ENCODE peak calls at places on chromosomes 4 and X, in five cellular contexts. L, W, Y, H and S are unnamed samples.
A peak's percentile ranks its signal among the peaks of the same experiment; 100 is the strongest.

GRCh38 chr4:86990510-86990909 is 55.7 kb downstream of the AFF1 start:
- DNase-seq in Y (no peak), L (no peak), W (no peak), H (no peak), S (no peak)

GRCh38 chr4:145804134-145804533 is 124.2 kb downstream of the C4orf51 start:
- DNase-seq in H (no peak), L (no peak), Y (peak; percentile 87), W (no peak), S (no peak)

GRCh38 chr4:165844151-165844550 is 28.9 kb upstream of the TLL1 start:
- DNase-seq in Y (no peak), W (no peak), L (no peak), H (peak; percentile 92), S (peak; percentile 10)

GRCh38 chr4:85807247-85807915 is 332.4 kb downstream of the ARHGAP24 start:
- DNase-seq in L (no peak), H (no peak), W (no peak), Y (peak; percentile 62), S (no peak)

GRCh38 chr4:23930750-23931488 is 41.1 kb upstream of the PPARGC1A start:
- DNase-seq in Y (no peak), H (no peak), W (no peak), L (no peak), S (peak; percentile 32)

GRCh38 chr4:8280158-8280875 is 10.8 kb downstream of the HTRA3 start:
- DNase-seq in L (no peak), Y (no peak), H (no peak), W (peak; percentile 14), S (no peak)

GRCh38 chr4:176635372-176636261 is 157.1 kb downstream of the VEGFC start:
- DNase-seq in L (no peak), H (no peak), W (no peak), Y (peak; percentile 85), S (no peak)

GRCh38 chr4:5220028-5220427 is 168.7 kb downstream of the STK32B start:
- DNase-seq in L (no peak), H (no peak), W (no peak), Y (peak; percentile 7), S (no peak)

GRCh38 chr4:80461412-80461811 is 125.9 kb downstream of the CFAP299 start:
- DNase-seq in L (no peak), H (no peak), Y (no peak), W (no peak), S (no peak)

GRCh38 chr4:105196523-105197145 is 50.0 kb downstream of the TET2 start:
- DNase-seq in Y (peak; percentile 29), H (no peak), W (no peak), L (no peak), S (no peak)

GRCh38 chr4:54852602-54853001 is 194.8 kb downstream of the KIT start:
- DNase-seq in L (no peak), Y (no peak), H (no peak), W (no peak), S (no peak)

GRCh38 chrX:110418220-110418856 is 59.7 kb downstream of the RTL9 start:
- DNase-seq in H (peak; percentile 69), Y (peak; percentile 81), L (no peak), W (no peak), S (no peak)

GRCh38 chr4:103099691-103100392 is at the start of gene BDH2:
- DNase-seq in L (peak; percentile 19), W (peak; percentile 56), H (peak; percentile 88), Y (peak; percentile 97), S (peak; percentile 66)

GRCh38 chrX:42869011-42869410 is 91.0 kb upstream of the PPP1R2C start:
- DNase-seq in Y (no peak), H (no peak), L (no peak), W (no peak), S (no peak)

GRCh38 chr4:1544861-1545275 is 138.6 kb upstream of the NKX1-1 start:
- DNase-seq in H (no peak), W (no peak), Y (no peak), L (no peak), S (no peak)

GRCh38 chr4:156779046-156779445 is 192.6 kb downstream of the PDGFC start:
- DNase-seq in W (no peak), Y (no peak), L (no peak), H (no peak), S (no peak)

GRCh38 chr4:24853142-24853541 is 57.8 kb downstream of the SOD3 start:
- DNase-seq in H (no peak), Y (peak; percentile 13), L (no peak), W (no peak), S (no peak)

GRCh38 chrX:134868766-134869495 is 121.9 kb upstream of the SMIM10 start:
- DNase-seq in Y (peak; percentile 71), H (no peak), W (no peak), L (no peak), S (no peak)